ENCODE peak calls at places on chromosomes 7 and 10, in four cellular contexts. U is IMR-90, A is mesendoderm, Z is H1. V is an unnamed sample.

GRCh38 chr10:4276151-4276550 is 491.1 kb upstream of the KLF6 start:
- DNase-seq in U (no peak), A (no peak), Z (no peak), V (no peak)

GRCh38 chr7:42445691-42446090 is 208.7 kb upstream of the GLI3 start:
- DNase-seq in U (no peak), A (no peak), Z (no peak), V (no peak)

GRCh38 chr10:99676435-99676834 is 17.1 kb downstream of the ENTPD7 start:
- DNase-seq in U (peak), A (no peak), Z (no peak), V (no peak)

GRCh38 chr10:53983431-53983830 is 817.6 kb downstream of the PCDH15 start:
- DNase-seq in U (no peak), A (no peak), Z (no peak), V (no peak)

GRCh38 chr7:50650057-50650664 is 85.0 kb upstream of the DDC start:
- DNase-seq in U (no peak), A (no peak), Z (no peak), V (no peak)

GRCh38 chr7:134435161-134435920 is 23.6 kb downstream of the AKR1B1 start:
- DNase-seq in U (peak), A (no peak), Z (no peak), V (no peak)

GRCh38 chr7:44353668-44354067 is 28.3 kb upstream of the CAMK2B start:
- DNase-seq in U (no peak), A (no peak), Z (no peak), V (no peak)

GRCh38 chr10:22148956-22149355 is 68.9 kb downstream of the EBLN1 start:
- DNase-seq in U (peak), A (no peak), Z (no peak), V (no peak)

GRCh38 chr10:17147884-17148494 is 18.4 kb upstream of the CUBN start:
- DNase-seq in U (peak), A (peak), Z (no peak), V (no peak)

GRCh38 chr10:27525819-27526218 is 21.7 kb downstream of the RAB18 start:
- DNase-seq in U (peak), A (no peak), Z (no peak), V (no peak)

GRCh38 chr10:71245420-71246325 is 33.3 kb downstream of the UNC5B start:
- DNase-seq in U (no peak), A (no peak), Z (no peak), V (no peak)

GRCh38 chr10:116760919-116761318 is 18.6 kb upstream of the HSPA12A start:
- DNase-seq in U (peak), A (no peak), Z (no peak), V (no peak)

GRCh38 chr10:31075434-31075833 is 43.8 kb upstream of the ZNF438 start:
- DNase-seq in U (peak), A (no peak), Z (no peak), V (no peak)

GRCh38 chr10:10647331-10647730 is 370.3 kb upstream of the CELF2 start:
- DNase-seq in U (no peak), A (peak), Z (no peak), V (no peak)

GRCh38 chr7:117640465-117640864 is 160.6 kb downstream of the CFTR start:
- DNase-seq in U (no peak), A (no peak), Z (no peak), V (no peak)

GRCh38 chr7:147411011-147411614 is 1179.5 kb upstream of the C7orf33 start:
- DNase-seq in U (no peak), A (no peak), Z (no peak), V (no peak)

GRCh38 chr10:12162927-12163326 is 32.8 kb downstream of the NUDT5 start:
- DNase-seq in U (no peak), A (no peak), Z (no peak), V (no peak)

GRCh38 chr10:129105266-129105665 is 361.8 kb upstream of the MGMT start:
- DNase-seq in U (peak), A (no peak), Z (no peak), V (no peak)

GRCh38 chr10:32378371-32379301 is 31.7 kb upstream of the EPC1 start:
- DNase-seq in U (peak), A (peak), Z (peak), V (peak)

GRCh38 chr10:49539320-49539885 is 482 bp upstream of the ERCC6 start:
- DNase-seq in U (peak), A (peak), Z (peak), V (peak)

GRCh38 chr10:13784067-13784466 is 197.3 kb downstream of the PRPF18 start:
- DNase-seq in U (peak), A (peak), Z (no peak), V (peak)

GRCh38 chr7:41110186-41110585 is 592.7 kb downstream of the INHBA start:
- DNase-seq in U (peak), A (no peak), Z (no peak), V (no peak)

GRCh38 chr7:121072826-121073225 is 84.3 kb downstream of the CPED1 start:
- DNase-seq in U (no peak), A (no peak), Z (no peak), V (no peak)

GRCh38 chr7:15330943-15331342 is 230.9 kb downstream of the AGMO start:
- DNase-seq in U (no peak), A (no peak), Z (no peak), V (no peak)

GRCh38 chr10:37789590-37789989 is 67.8 kb downstream of the ZNF248 start:
- DNase-seq in U (no peak), A (no peak), Z (no peak), V (no peak)

GRCh38 chr7:26704786-26705185 is 159.6 kb downstream of the SKAP2 start:
- DNase-seq in U (peak), A (no peak), Z (no peak), V (no peak)

GRCh38 chr7:110442386-110442837 is 648.5 kb upstream of the LRRN3 start:
- DNase-seq in U (peak), A (peak), Z (peak), V (peak)

GRCh38 chr10:6299234-6299633 is 96.5 kb downstream of the PFKFB3 start:
- DNase-seq in U (no peak), A (peak), Z (no peak), V (no peak)

GRCh38 chr10:75407296-75407715 is 5.7 kb upstream of the ZNF503 start:
- DNase-seq in U (no peak), A (peak), Z (peak), V (peak)

GRCh38 chr10:109866995-109867635 is 56.2 kb downstream of the XPNPEP1 start:
- DNase-seq in U (peak), A (no peak), Z (no peak), V (no peak)

GRCh38 chr10:112763916-112764520 is 186.0 kb upstream of the TCF7L2 start:
- DNase-seq in U (peak), A (no peak), Z (no peak), V (no peak)
- H2BK15ac ChIP-seq in U (no peak), A (no peak), Z (no peak), V (no peak)

DNA sequence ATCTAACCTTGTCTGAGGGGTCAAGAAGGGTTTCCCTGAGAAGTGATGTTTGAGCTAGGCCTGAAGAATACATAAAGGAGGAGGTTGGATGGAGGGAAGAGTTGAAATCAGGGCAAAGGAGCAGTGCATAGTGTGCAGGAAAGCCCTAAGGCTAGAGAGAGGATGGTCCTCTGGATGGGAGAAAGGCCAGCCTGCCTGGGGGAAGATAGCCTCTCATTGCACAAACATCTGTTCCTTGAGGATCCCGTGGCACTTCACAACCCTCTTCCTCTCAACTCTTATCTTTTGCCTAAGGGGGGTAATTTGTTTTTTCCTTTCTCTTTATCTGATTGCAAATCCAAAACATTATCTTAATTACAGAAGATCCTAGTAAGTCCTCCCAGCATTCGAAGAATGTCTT is 35.7 kb downstream of the STAMBPL1 start:
- DNase-seq in U (no peak), A (peak), Z (no peak), V (no peak)
- H3K23ac ChIP-seq in U (peak), A (no peak), Z (no peak), V (no peak)

GRCh38 chr7:138608292-138608691 is 92.9 kb downstream of the SVOPL start:
- DNase-seq in U (peak), A (no peak), Z (no peak), V (no peak)
- H4K5ac ChIP-seq in U (no peak), A (no peak), Z (no peak), V (no peak)

GRCh38 chr10:103679096-103679790 is 176.1 kb downstream of the SH3PXD2A start:
- DNase-seq in U (peak), A (no peak), Z (no peak), V (no peak)
- H2BK15ac ChIP-seq in U (peak), A (no peak), Z (peak), V (no peak)

GRCh38 chr10:133267829-133268228 is 8.8 kb downstream of the ADAM8 start:
- DNase-seq in U (no peak), A (no peak), Z (no peak), V (no peak)
- H3K23ac ChIP-seq in U (no peak), A (no peak), Z (no peak), V (no peak)

GRCh38 chr7:36298145-36298544 is 91.5 kb upstream of the ANLN start:
- DNase-seq in U (no peak), A (no peak), Z (no peak), V (no peak)

GRCh38 chr7:36291387-36292316 is 98.0 kb upstream of the ANLN start:
- DNase-seq in U (peak), A (peak), Z (peak), V (peak)

GRCh38 chr7:36296284-36296683 is 93.4 kb upstream of the ANLN start:
- DNase-seq in U (no peak), A (no peak), Z (no peak), V (no peak)

GRCh38 chr7:36297364-36298009 is 92.2 kb upstream of the ANLN start:
- DNase-seq in U (no peak), A (no peak), Z (no peak), V (no peak)

GRCh38 chr7:36295090-36295489 is 94.6 kb upstream of the ANLN start:
- DNase-seq in U (no peak), A (no peak), Z (no peak), V (no peak)
- H4K5ac ChIP-seq in U (no peak), A (no peak), Z (no peak), V (no peak)

DNA sequence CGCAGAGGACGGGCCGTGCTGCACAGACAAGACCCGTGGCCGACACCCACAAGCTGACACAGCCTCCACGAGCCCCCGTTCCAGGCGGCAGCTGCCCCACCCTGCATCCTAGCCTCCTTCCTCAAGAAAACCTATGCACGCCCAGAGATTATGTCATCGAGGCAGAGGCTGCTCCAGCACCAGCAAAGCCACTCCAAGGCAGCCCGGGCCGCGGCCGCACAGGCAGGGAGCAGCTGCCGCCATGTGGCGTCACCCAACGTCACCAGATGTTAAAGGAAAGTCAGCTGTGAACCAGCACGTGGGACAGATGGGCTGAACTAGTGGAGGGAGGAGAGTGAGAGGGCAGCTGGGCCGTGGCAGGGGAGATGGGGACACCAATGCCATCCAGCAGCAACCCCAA is 59.8 kb downstream of the STK32C start:
- DNase-seq in U (no peak), A (no peak), Z (no peak), V (no peak)
- H2BK15ac ChIP-seq in U (no peak), A (no peak), Z (no peak), V (no peak)

GRCh38 chr10:86670876-86671275 is 2.6 kb downstream of the LDB3 start:
- DNase-seq in U (no peak), A (no peak), Z (no peak), V (no peak)

GRCh38 chr10:86667421-86668181 is 710 bp upstream of the LDB3 start:
- DNase-seq in U (no peak), A (no peak), Z (no peak), V (no peak)

GRCh38 chr10:86670290-86670811 is 2.0 kb downstream of the LDB3 start:
- DNase-seq in U (no peak), A (peak), Z (no peak), V (no peak)

GRCh38 chr10:86666538-86666937 is 1.8 kb upstream of the LDB3 start:
- DNase-seq in U (no peak), A (no peak), Z (no peak), V (no peak)

GRCh38 chr10:86668297-86669165 is at the start of gene LDB3:
- DNase-seq in U (peak), A (peak), Z (no peak), V (no peak)
- H3K23ac ChIP-seq in U (peak), A (peak), Z (no peak), V (no peak)